ENCODE peak calls at places on chromosomes 2 and 18, in seven cellular contexts. H, Y, P, L, C, V and G are unnamed samples.

GRCh38 chr2:43340066-43340465 is 113.7 kb upstream of the ZFP36L2 start:
- DNase-seq in H (no peak), L (no peak), Y (no peak), C (no peak), P (no peak), V (no peak), G (no peak)

GRCh38 chr2:85326406-85326945 is 1.3 kb downstream of the TGOLN2 start:
- DNase-seq in V (peak; percentile 52), L (no peak), C (no peak), P (no peak), H (no peak), Y (no peak), G (no peak)

GRCh38 chr2:30031184-30031583 is 109.8 kb upstream of the ALK start:
- DNase-seq in P (no peak), L (no peak), Y (no peak), C (no peak), V (no peak), H (no peak), G (no peak)

GRCh38 chr2:156077041-156077735 is 255.3 kb downstream of the NR4A2 start:
- DNase-seq in H (no peak), C (no peak), V (no peak), L (no peak), Y (no peak), P (no peak), G (no peak)

GRCh38 chr2:37325625-37326071 is 1.0 kb upstream of the PRKD3 start:
- DNase-seq in Y (no peak), H (no peak), L (no peak), V (no peak), C (no peak), P (no peak), G (no peak)

GRCh38 chr2:212098966-212099365 is 439.6 kb downstream of the ERBB4 start:
- DNase-seq in L (no peak), C (no peak), Y (no peak), H (no peak), P (no peak), V (no peak), G (no peak)

GRCh38 chr2:136874258-136874657 is 108.9 kb downstream of the THSD7B start:
- DNase-seq in H (no peak), V (peak; percentile 11), Y (no peak), C (no peak), P (no peak), L (peak; percentile 20), G (peak; percentile 31)

GRCh38 chr2:224816816-224817215 is 100.7 kb upstream of the CCDC195 start:
- DNase-seq in P (no peak), C (no peak), L (no peak), V (peak; percentile 5), H (peak; percentile 15), Y (no peak), G (no peak)

GRCh38 chr2:160477032-160477431 is 16.6 kb downstream of the RBMS1 start:
- DNase-seq in P (no peak), V (no peak), H (no peak), Y (no peak), L (no peak), C (no peak), G (no peak)

GRCh38 chr2:219947575-219947974 is 320.1 kb downstream of the SLC4A3 start:
- DNase-seq in H (no peak), P (no peak), V (no peak), C (no peak), L (no peak), Y (no peak), G (no peak)

GRCh38 chr2:1588994-1589611 is 155.2 kb downstream of the PXDN start:
- DNase-seq in C (no peak), P (no peak), H (no peak), L (no peak), V (no peak), Y (no peak), G (no peak)

GRCh38 chr2:62783679-62784078 is 78.2 kb downstream of the EHBP1 start:
- DNase-seq in P (no peak), L (no peak), V (no peak), C (no peak), H (no peak), Y (no peak), G (no peak)

GRCh38 chr2:239257511-239257937 is 143.3 kb downstream of the HDAC4 start:
- DNase-seq in H (peak; percentile 53), L (no peak), Y (no peak), P (no peak), C (peak; percentile 62), V (peak; percentile 64), G (no peak)

GRCh38 chr2:69594341-69594740 is 49.2 kb downstream of the AAK1 start:
- DNase-seq in H (no peak), L (no peak), C (no peak), P (no peak), V (no peak), Y (no peak), G (no peak)

GRCh38 chr2:110804915-110805314 is 72.5 kb downstream of the ACOXL start:
- DNase-seq in H (no peak), C (no peak), Y (peak; percentile 66), V (no peak), P (no peak), L (no peak), G (no peak)

GRCh38 chr18:70074091-70074490 is 126.4 kb upstream of the CD226 start:
- DNase-seq in V (no peak), H (no peak), Y (no peak), L (no peak), P (no peak), C (no peak), G (no peak)

GRCh38 chr2:180840641-180841040 is 139.8 kb upstream of the UBE2E3 start:
- DNase-seq in V (no peak), H (no peak), L (no peak), Y (no peak), P (no peak), C (no peak), G (no peak)
- TF ChIP-seq JUND in V (no peak), H (no peak), L (no peak), Y (no peak), P (no peak), C (no peak), G (no peak)

GRCh38 chr18:61368001-61368400 is 34.8 kb downstream of the CDH20 start:
- DNase-seq in L (no peak), V (no peak), C (no peak), Y (no peak), P (no peak), H (no peak), G (no peak)
- TF ChIP-seq JUND in L (no peak), V (no peak), C (no peak), Y (no peak), P (no peak), H (no peak), G (no peak)

DNA sequence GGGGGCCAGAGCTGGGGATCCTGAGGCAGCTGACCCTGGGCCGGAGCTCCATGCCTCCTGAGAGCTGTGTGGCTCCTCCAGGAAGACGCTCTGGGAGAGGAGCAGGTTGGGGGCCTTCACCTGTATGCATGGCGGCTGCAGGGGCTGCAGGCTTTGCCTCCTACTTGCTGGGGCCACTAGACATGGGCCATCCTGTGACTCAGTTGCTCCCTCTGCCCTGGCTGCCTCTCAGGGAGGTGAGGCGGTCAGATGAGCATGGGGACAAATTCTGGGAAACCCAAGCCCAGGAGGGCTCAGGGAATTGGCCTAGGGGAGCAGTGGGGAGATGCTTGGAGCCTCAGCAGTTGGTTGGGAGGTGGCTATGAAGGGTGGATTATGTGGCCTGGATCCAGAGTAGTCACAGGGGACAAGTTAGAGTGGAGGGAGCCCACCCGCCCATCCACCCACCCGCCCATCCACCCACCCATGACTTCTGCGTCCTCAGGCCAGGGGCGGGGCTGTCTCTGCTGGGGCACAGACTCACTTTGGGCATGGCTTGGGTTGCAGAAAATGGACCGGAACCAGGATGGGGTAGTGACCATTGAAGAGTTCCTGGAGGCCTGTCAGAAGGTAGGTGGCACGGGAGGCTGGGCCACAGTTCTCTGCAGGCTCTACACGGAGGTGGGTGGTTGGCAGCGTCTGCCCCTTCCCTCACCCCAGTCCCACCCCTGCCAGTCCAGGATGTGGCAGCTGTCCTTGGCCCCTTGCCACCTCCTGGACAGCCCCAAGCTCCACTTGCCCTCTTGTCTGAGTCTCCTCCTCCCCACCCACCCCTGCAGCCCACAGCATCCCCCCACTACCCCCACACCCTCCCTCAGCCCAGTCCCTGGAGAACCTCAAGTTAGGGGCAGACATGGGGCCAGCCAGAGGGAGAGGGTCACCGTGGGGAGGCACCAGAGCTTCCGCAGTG is 19.5 kb upstream of the FAHD2A start:
- DNase-seq in Y (no peak), V (no peak), P (no peak), L (no peak), C (no peak), H (no peak), G (no peak)
- TF ChIP-seq JUND in Y (no peak), V (no peak), P (no peak), L (no peak), C (no peak), H (no peak), G (no peak)

DNA sequence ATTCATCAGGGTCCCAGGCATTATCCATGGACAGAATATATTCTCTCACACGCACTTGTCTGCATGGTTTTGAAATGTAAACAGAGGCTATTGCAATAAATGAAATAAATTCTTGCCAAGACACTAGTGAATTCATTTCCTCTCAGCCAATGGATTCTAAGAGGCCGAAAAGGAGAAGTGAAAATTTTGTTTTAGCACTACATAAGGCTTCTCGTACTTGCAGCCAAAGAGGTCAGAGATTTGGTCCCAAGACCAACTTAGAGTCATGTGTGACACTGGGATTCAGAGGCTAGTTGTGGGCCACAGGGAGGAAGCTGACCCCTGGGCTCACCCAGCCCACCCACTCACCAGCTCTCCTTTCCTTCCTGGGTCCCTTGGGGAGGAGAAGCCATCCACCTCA is 184.1 kb upstream of the GLI2 start:
- DNase-seq in Y (no peak), H (no peak), C (no peak), P (no peak), V (no peak), L (no peak), G (no peak)
- TF ChIP-seq JUND in Y (no peak), H (no peak), C (no peak), P (no peak), V (no peak), L (no peak), G (no peak)

GRCh38 chr2:180907731-180908130 is 72.7 kb upstream of the UBE2E3 start:
- DNase-seq in V (no peak), Y (no peak), H (no peak), L (no peak), P (no peak), C (no peak), G (no peak)
- TF ChIP-seq JUND in V (no peak), Y (no peak), H (no peak), L (peak; percentile 45), P (no peak), C (no peak), G (no peak)

GRCh38 chr2:188978291-188979081 is 4.3 kb downstream of the COL3A1 start:
- DNase-seq in P (no peak), H (peak; percentile 31), C (no peak), V (peak; percentile 43), L (no peak), Y (peak; percentile 23), G (no peak)
- TF ChIP-seq JUND in P (no peak), H (no peak), C (no peak), V (no peak), L (peak; percentile 98), Y (no peak), G (no peak)

DNA sequence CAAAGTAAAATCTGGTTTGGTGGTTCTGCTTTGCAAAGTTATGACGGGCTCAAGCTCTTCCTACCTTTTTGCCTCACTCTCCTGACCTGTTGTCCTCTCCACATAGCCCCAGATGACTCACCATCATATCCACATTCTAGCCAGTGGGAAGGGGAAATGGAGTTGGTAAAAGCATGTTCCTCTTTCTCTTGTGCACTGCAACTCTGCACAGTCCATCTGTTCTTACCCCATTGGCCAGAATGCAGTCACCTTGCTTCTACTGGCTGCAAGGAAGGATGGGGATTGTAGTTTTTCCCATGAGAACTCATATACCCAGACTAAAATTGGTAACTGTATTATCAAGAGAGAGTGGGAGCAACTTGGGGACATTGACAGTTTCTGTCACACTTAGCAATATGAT is 50.4 kb upstream of the SMIM21 start:
- DNase-seq in C (no peak), P (no peak), H (no peak), Y (no peak), L (no peak), V (no peak), G (no peak)
- TF ChIP-seq JUND in C (no peak), P (no peak), H (no peak), Y (no peak), L (no peak), V (no peak), G (no peak)